ENCODE peak calls at places on chromosomes 3 and 15, in five cellular contexts. G is IMR-90, H is suprapubic skin, E is heart left ventricle, L is ovary. J is an unnamed sample.

GRCh38 chr15:89197503-89197971 is 23.8 kb downstream of the RLBP1 start:
- DNase-seq in G (no peak), H (peak; percentile 62), E (no peak), L (no peak), J (no peak)

GRCh38 chr15:73870700-73871408 is 2.5 kb upstream of the TBC1D21 start:
- DNase-seq in G (peak; percentile 18), H (no peak), E (peak; percentile 77), L (peak; percentile 62), J (peak; percentile 86)

GRCh38 chr3:72032435-72033118 is 247.6 kb upstream of the PROK2 start:
- DNase-seq in G (no peak), H (no peak), E (no peak), L (no peak), J (no peak)

GRCh38 chr3:74824366-74824765 is 209.9 kb upstream of the CNTN3 start:
- DNase-seq in G (no peak), H (no peak), E (no peak), L (no peak), J (no peak)

GRCh38 chr3:133506215-133506901 is 67.1 kb upstream of the CDV3 start:
- DNase-seq in G (no peak), H (no peak), E (no peak), L (no peak), J (no peak)

GRCh38 chr15:41241251-41241964 is 10.3 kb downstream of the CHP1 start:
- DNase-seq in G (no peak), H (no peak), E (no peak), L (no peak), J (no peak)

GRCh38 chr3:73766599-73767378 is 142.0 kb upstream of the PDZRN3 start:
- DNase-seq in G (peak; percentile 80), H (no peak), E (no peak), L (no peak), J (peak; percentile 32)

GRCh38 chr3:138479355-138479964 is 45.0 kb downstream of the ESYT3 start:
- DNase-seq in G (peak; percentile 46), H (no peak), E (no peak), L (no peak), J (no peak)

GRCh38 chr3:114205541-114205940 is 26.7 kb upstream of the DRD3 start:
- DNase-seq in G (no peak), H (no peak), E (no peak), L (no peak), J (no peak)

GRCh38 chr3:120177151-120177550 is 82.9 kb upstream of the GSK3B start:
- DNase-seq in G (peak; percentile 81), H (no peak), E (no peak), L (no peak), J (no peak)

GRCh38 chr3:149366031-149366430 is 11.4 kb downstream of the TM4SF1 start:
- DNase-seq in G (no peak), H (no peak), E (no peak), L (no peak), J (no peak)

GRCh38 chr15:67017318-67017717 is 48.1 kb upstream of the SMAD3 start:
- DNase-seq in G (no peak), H (no peak), E (no peak), L (no peak), J (no peak)

GRCh38 chr3:78868570-78868969 is 899.2 kb downstream of the ROBO1 start:
- DNase-seq in G (no peak), H (no peak), E (no peak), L (no peak), J (no peak)

GRCh38 chr3:148453764-148454163 is 243.9 kb upstream of the AGTR1 start:
- DNase-seq in G (no peak), H (no peak), E (no peak), L (no peak), J (no peak)

GRCh38 chr3:95627697-95628096 is 1186.7 kb upstream of the EPHA6 start:
- DNase-seq in G (no peak), H (no peak), E (no peak), L (no peak), J (no peak)

GRCh38 chr15:65184305-65184943 is 718 bp downstream of the CLPX start:
- DNase-seq in G (peak; percentile 57), H (peak; percentile 81), E (peak; percentile 77), L (peak; percentile 75), J (peak; percentile 69)

GRCh38 chr15:74808073-74808839 is 4.4 kb upstream of the LMAN1L start:
- DNase-seq in G (peak; percentile 15), H (no peak), E (no peak), L (no peak), J (no peak)

GRCh38 chr15:70033529-70034140 is 64.1 kb downstream of the TLE3 start:
- DNase-seq in G (peak; percentile 62), H (peak; percentile 58), E (no peak), L (no peak), J (no peak)

GRCh38 chr3:87145553-87145952 is 81.6 kb upstream of the CHMP2B start:
- DNase-seq in G (peak; percentile 45), H (no peak), E (no peak), L (no peak), J (no peak)

GRCh38 chr3:11568503-11569155 is 75.1 kb downstream of the VGLL4 start:
- DNase-seq in G (peak; percentile 93), H (peak; percentile 90), E (peak; percentile 80), L (peak; percentile 70), J (peak; percentile 96)

GRCh38 chr3:148128136-148128535 is 569.6 kb upstream of the AGTR1 start:
- DNase-seq in G (no peak), H (no peak), E (no peak), L (no peak), J (no peak)

GRCh38 chr3:169668081-169668956 is 4.8 kb upstream of the MECOM start:
- DNase-seq in G (peak; percentile 18), H (no peak), E (peak; percentile 64), L (no peak), J (no peak)

DNA sequence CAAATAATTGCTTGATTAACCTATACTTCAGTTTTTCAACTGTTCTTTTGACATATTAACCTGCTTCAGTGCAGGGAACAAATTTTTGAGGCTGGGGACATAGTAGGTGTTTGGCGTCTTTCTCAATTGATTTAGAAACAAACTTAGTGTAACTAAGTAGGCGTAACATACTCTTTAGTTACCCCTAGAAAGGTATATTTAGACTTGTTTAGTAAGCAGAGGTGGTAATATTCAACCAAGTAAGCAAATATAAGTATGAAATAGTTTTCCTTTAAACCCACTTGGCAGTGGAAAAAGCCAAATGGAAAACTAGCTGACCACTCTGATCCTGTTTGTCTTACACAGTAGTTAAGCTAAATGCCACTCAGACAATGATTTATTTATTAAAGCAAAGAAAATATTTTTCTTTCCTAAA is 113.2 kb downstream of the MBNL1 start:
- DNase-seq in G (no peak), H (no peak), E (no peak), L (no peak), J (no peak)
- H3K4me3 ChIP-seq in G (no peak overlapping the region), H (peak overlapping the region; percentile 25), E (peak overlapping the region; percentile 45), L (peak overlapping the region; percentile 30), J (no peak overlapping the region)

GRCh38 chr3:45942051-45942825 is 1.0 kb upstream of the CXCR6 start:
- DNase-seq in G (no peak), H (no peak), E (peak; percentile 33), L (no peak), J (no peak)

GRCh38 chr3:45938858-45939257 is 4.4 kb upstream of the CXCR6 start:
- DNase-seq in G (peak; percentile 91), H (peak; percentile 86), E (peak; percentile 69), L (peak; percentile 83), J (peak; percentile 89)

GRCh38 chr3:45940004-45940780 is 3.1 kb upstream of the CXCR6 start:
- DNase-seq in G (no peak), H (no peak), E (peak; percentile 18), L (no peak), J (peak; percentile 76)

GRCh38 chr3:45939341-45939771 is 3.9 kb upstream of the CXCR6 start:
- DNase-seq in G (peak; percentile 6), H (no peak), E (peak; percentile 27), L (no peak), J (no peak)

GRCh38 chr3:45940781-45941365 is 2.4 kb upstream of the CXCR6 start:
- DNase-seq in G (no peak), H (no peak), E (no peak), L (no peak), J (no peak)
- TF ChIP-seq CTCF in G (no peak), H (no peak), E (no peak), L (no peak), J (no peak)

DNA sequence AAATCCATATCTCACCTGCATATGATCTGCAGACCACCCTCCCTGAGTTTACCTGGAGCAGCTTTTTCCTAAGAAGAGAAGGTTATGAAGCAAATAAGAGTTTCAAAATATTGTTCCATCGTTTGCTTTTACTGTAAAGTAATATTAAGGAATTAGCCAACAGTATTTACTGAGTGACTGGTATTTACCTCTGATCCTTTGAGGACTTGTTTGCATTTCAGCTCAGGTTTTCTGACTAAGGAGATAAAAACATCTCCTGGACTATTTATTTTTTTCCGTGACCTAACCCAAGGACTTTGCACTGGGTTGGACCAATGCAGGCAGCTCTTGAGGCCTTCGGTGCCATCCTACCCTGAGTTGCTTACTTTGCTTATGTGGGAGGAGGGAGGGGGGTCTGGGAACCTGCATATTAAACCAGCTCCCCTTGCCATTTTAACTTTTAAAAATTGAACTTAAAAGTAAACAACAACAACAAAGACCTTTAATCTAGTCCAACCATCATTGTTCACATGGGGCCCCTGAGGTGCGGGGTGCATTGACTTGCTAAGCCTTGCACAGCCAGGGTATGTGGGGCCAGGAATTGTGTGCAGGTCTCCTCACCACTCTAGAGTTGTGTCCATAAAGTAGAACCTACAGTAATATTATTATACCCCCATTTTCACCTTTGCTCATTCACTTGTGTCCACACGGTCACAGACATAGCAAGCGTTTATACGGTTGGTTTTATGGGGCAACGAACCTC is 39.3 kb downstream of the TRAK1 start:
- DNase-seq in G (no peak), H (no peak), E (no peak), L (no peak), J (no peak)
- TF ChIP-seq POLR2A in G (no peak), H (no peak), E (no peak), L (no peak), J (no peak)

GRCh38 chr15:90552929-90553211 is 23.1 kb downstream of the CRTC3 start:
- DNase-seq in G (no peak), H (no peak), E (no peak), L (no peak), J (no peak)
- H3K4me3 ChIP-seq in G (no peak overlapping the region), H (no peak overlapping the region), E (no peak overlapping the region), L (no peak overlapping the region), J (no peak overlapping the region)

J was measured in lower leg skin.